ENCODE peak calls at places on chromosomes 6 and 20, in ten cellular contexts. O, N, U, M, F, P, L, V, Q and I are unnamed samples.

GRCh38 chr6:101393291-101394251 is at the start of gene GRIK2:
- DNase-seq in L (peak), N (no peak), O (no peak), F (peak), Q (no peak), V (peak), M (no peak), U (peak), P (no peak), I (peak)

GRCh38 chr6:18138906-18139305 is 16.0 kb downstream of the TPMT start:
- DNase-seq in F (no peak), L (no peak), M (no peak), V (no peak), N (no peak), U (no peak), O (no peak), P (no peak), Q (no peak), I (no peak)

GRCh38 chr6:14316911-14317535 is 199.5 kb downstream of the CD83 start:
- DNase-seq in O (no peak), F (no peak), U (no peak), N (no peak), P (no peak), M (no peak), Q (no peak), L (no peak), V (no peak), I (no peak)

GRCh38 chr6:139325003-139325600 is 33.3 kb upstream of the TXLNB start:
- DNase-seq in L (peak), F (no peak), O (no peak), P (no peak), V (no peak), Q (no peak), M (no peak), N (no peak), U (no peak), I (no peak)

GRCh38 chr20:16115891-16116577 is 457.2 kb downstream of the KIF16B start:
- DNase-seq in U (no peak), P (no peak), N (no peak), F (no peak), Q (no peak), V (no peak), L (no peak), O (no peak), M (no peak), I (no peak)

GRCh38 chr6:148509789-148510581 is 167.3 kb downstream of the SASH1 start:
- DNase-seq in M (peak), Q (peak), U (peak), O (peak), L (no peak), P (no peak), N (no peak), F (no peak), V (peak), I (peak)

GRCh38 chr6:79584332-79584731 is 46.8 kb upstream of the SH3BGRL2 start:
- DNase-seq in L (no peak), N (no peak), Q (no peak), V (no peak), M (no peak), O (no peak), P (no peak), U (no peak), F (no peak), I (no peak)

GRCh38 chr20:38554986-38555385 is 26.0 kb upstream of the ADIG start:
- DNase-seq in U (no peak), Q (no peak), N (no peak), F (no peak), V (no peak), L (no peak), O (no peak), M (no peak), P (no peak), I (no peak)

GRCh38 chr20:4283011-4283410 is 267.7 kb upstream of the RNF24 start:
- DNase-seq in O (no peak), V (peak), F (no peak), L (no peak), P (no peak), M (no peak), Q (no peak), N (no peak), U (peak), I (no peak)

GRCh38 chr6:33771342-33772113 is 17.4 kb downstream of the LEMD2 start:
- DNase-seq in Q (peak), V (peak), P (peak), L (peak), U (peak), F (peak), O (peak), N (no peak), M (peak), I (peak)

GRCh38 chr20:12201289-12201991 is 283.7 kb downstream of the BTBD3 start:
- DNase-seq in N (no peak), M (no peak), P (no peak), L (no peak), Q (peak), F (no peak), O (no peak), U (peak), V (peak), I (peak)

GRCh38 chr6:29631860-29632731 is 887 bp downstream of the GABBR1 start:
- DNase-seq in U (peak), M (peak), P (peak), L (peak), N (no peak), V (peak), O (peak), F (peak), Q (peak), I (no peak)

GRCh38 chr6:219641-220198 is 72.6 kb upstream of the DUSP22 start:
- DNase-seq in O (peak), U (peak), F (peak), P (no peak), Q (peak), L (no peak), V (no peak), M (peak), N (no peak), I (peak)

GRCh38 chr6:121394151-121394550 is 41.3 kb upstream of the GJA1 start:
- DNase-seq in V (no peak), U (no peak), O (no peak), L (no peak), M (no peak), F (no peak), P (no peak), Q (no peak), N (no peak), I (no peak)

GRCh38 chr6:52098649-52099184 is 11.3 kb upstream of the PKHD1 start:
- DNase-seq in F (no peak), V (no peak), U (no peak), L (no peak), Q (no peak), P (no peak), M (no peak), O (no peak), N (no peak), I (no peak)

GRCh38 chr6:48701572-48701971 is 590.6 kb upstream of the PTCHD4 start:
- DNase-seq in L (no peak), M (no peak), V (no peak), N (no peak), Q (no peak), O (no peak), P (no peak), F (peak), U (no peak), I (no peak)

GRCh38 chr6:125124250-125124777 is 29.3 kb upstream of the TPD52L1 start:
- DNase-seq in N (no peak), L (no peak), O (no peak), P (no peak), U (no peak), V (no peak), F (no peak), Q (peak), M (no peak), I (no peak)

GRCh38 chr6:156449128-156449527 is 328.1 kb upstream of the ARID1B start:
- DNase-seq in V (no peak), P (no peak), L (no peak), O (no peak), U (no peak), F (no peak), Q (no peak), M (no peak), N (no peak), I (no peak)

GRCh38 chr20:29443819-29444218 is 1813.6 kb upstream of the DEFB115 start:
- DNase-seq in V (no peak), U (peak), Q (no peak), P (no peak), M (no peak), O (no peak), N (peak), L (no peak), F (no peak), I (no peak)

GRCh38 chr20:33653900-33654596 is 8.1 kb upstream of the C20orf144 start:
- DNase-seq in F (peak), Q (no peak), L (no peak), O (peak), U (no peak), P (no peak), V (no peak), N (no peak), M (no peak), I (no peak)

GRCh38 chr20:62643521-62644043 is 1.3 kb downstream of the SLCO4A1 start:
- DNase-seq in M (no peak), U (no peak), O (no peak), F (no peak), L (no peak), V (no peak), Q (no peak), P (no peak), N (no peak), I (no peak)

GRCh38 chr20:53655909-53656652 is 62.4 kb upstream of the ZNF217 start:
- DNase-seq in N (no peak), P (no peak), F (no peak), U (peak), V (peak), O (no peak), Q (peak), L (no peak), M (no peak), I (no peak)

GRCh38 chr6:122730775-122731386 is 48.6 kb upstream of the FABP7 start:
- DNase-seq in P (no peak), V (peak), L (peak), N (no peak), O (no peak), F (no peak), Q (peak), U (peak), M (no peak), I (peak)

GRCh38 chr6:145012039-145012662 is 723.2 kb downstream of the EPM2A start:
- DNase-seq in M (no peak), P (no peak), F (no peak), U (peak), L (no peak), O (no peak), Q (no peak), N (no peak), V (no peak), I (no peak)

GRCh38 chr6:150025201-150025917 is at the start of gene RAET1L:
- DNase-seq in L (no peak), F (no peak), P (no peak), N (no peak), Q (peak), U (peak), V (peak), O (no peak), M (no peak), I (peak)

GRCh38 chr6:150118642-150119041 is 24.2 kb upstream of the PPP1R14C start:
- DNase-seq in N (no peak), F (no peak), Q (no peak), P (no peak), M (no peak), V (no peak), L (no peak), O (no peak), U (no peak), I (no peak)